ENCODE peak calls at places on chromosomes 1 and 21, in six cellular contexts. One of them, this sample, is unnamed.
A peak's percentile ranks its signal among the peaks of the same experiment; 100 is the strongest.

GRCh38 chr1:23865543-23865930 is 2.6 kb downstream of the FUCA1 start:
- DNase-seq in GM12878: peak; percentile 81
- DNase-seq in HepG2: no peak
- DNase-seq in K562: no peak
- DNase-seq in HCT116: peak; percentile 73
- DNase-seq in SK-N-SH: no peak
- DNase-seq in this sample: peak; percentile 29

GRCh38 chr1:202697038-202697437 is 13.2 kb downstream of the SYT2 start:
- DNase-seq in SK-N-SH: no peak
- DNase-seq in HCT116: no peak
- DNase-seq in K562: no peak
- DNase-seq in HepG2: peak; percentile 56
- DNase-seq in GM12878: no peak
- DNase-seq in this sample: no peak

GRCh38 chr1:35931424-35932157 is 686 bp downstream of the AGO3 start:
- DNase-seq in GM12878: no peak
- DNase-seq in SK-N-SH: peak; percentile 22
- DNase-seq in HepG2: peak; percentile 3
- DNase-seq in K562: no peak
- DNase-seq in HCT116: no peak
- DNase-seq in this sample: peak; percentile 15

GRCh38 chr1:155001438-155001687 is 1.2 kb upstream of the ZBTB7B start:
- DNase-seq in GM12878: no peak
- DNase-seq in K562: no peak
- DNase-seq in HCT116: no peak
- DNase-seq in HepG2: no peak
- DNase-seq in SK-N-SH: no peak
- DNase-seq in this sample: no peak

GRCh38 chr1:206470692-206471414 is 577 bp downstream of the IKBKE start:
- DNase-seq in HepG2: peak; percentile 68
- DNase-seq in SK-N-SH: no peak
- DNase-seq in GM12878: peak; percentile 68
- DNase-seq in HCT116: no peak
- DNase-seq in K562: no peak
- DNase-seq in this sample: peak; percentile 47

GRCh38 chr1:207308451-207309190 is 12.9 kb upstream of the CD55 start:
- DNase-seq in GM12878: no peak
- DNase-seq in HCT116: no peak
- DNase-seq in SK-N-SH: no peak
- DNase-seq in K562: no peak
- DNase-seq in HepG2: no peak
- DNase-seq in this sample: no peak

GRCh38 chr1:240284656-240285427 is 193.2 kb downstream of the FMN2 start:
- DNase-seq in HepG2: no peak
- DNase-seq in GM12878: no peak
- DNase-seq in HCT116: no peak
- DNase-seq in K562: no peak
- DNase-seq in SK-N-SH: no peak
- DNase-seq in this sample: no peak

GRCh38 chr1:31700468-31701136 is 3.2 kb downstream of the COL16A1 start:
- DNase-seq in HepG2: no peak
- DNase-seq in K562: no peak
- DNase-seq in HCT116: no peak
- DNase-seq in SK-N-SH: no peak
- DNase-seq in GM12878: no peak
- DNase-seq in this sample: no peak

GRCh38 chr21:14078746-14079375 is 131.9 kb downstream of the LIPI start:
- DNase-seq in SK-N-SH: no peak
- DNase-seq in HCT116: no peak
- DNase-seq in GM12878: no peak
- DNase-seq in K562: no peak
- DNase-seq in HepG2: no peak
- DNase-seq in this sample: no peak

GRCh38 chr1:201882665-201883132 is 6.0 kb upstream of the SHISA4 start:
- DNase-seq in HCT116: peak; percentile 71
- DNase-seq in GM12878: peak; percentile 7
- DNase-seq in SK-N-SH: no peak
- DNase-seq in K562: peak; percentile 57
- DNase-seq in HepG2: no peak
- DNase-seq in this sample: no peak

GRCh38 chr1:113904292-113904673 is 316 bp downstream of the AP4B1 start:
- DNase-seq in HepG2: no peak
- DNase-seq in SK-N-SH: peak; percentile 44
- DNase-seq in GM12878: no peak
- DNase-seq in HCT116: no peak
- DNase-seq in K562: peak; percentile 64
- DNase-seq in this sample: no peak

GRCh38 chr1:20057886-20058420 is 12.0 kb upstream of the PLA2G5 start:
- DNase-seq in GM12878: no peak
- DNase-seq in K562: no peak
- DNase-seq in HCT116: no peak
- DNase-seq in HepG2: no peak
- DNase-seq in SK-N-SH: no peak
- DNase-seq in this sample: no peak

GRCh38 chr21:17783003-17783402 is 36.2 kb downstream of the C21orf91 start:
- DNase-seq in GM12878: no peak
- DNase-seq in K562: no peak
- DNase-seq in HCT116: no peak
- DNase-seq in SK-N-SH: no peak
- DNase-seq in HepG2: no peak
- DNase-seq in this sample: no peak

GRCh38 chr1:18109756-18110597 is 2.4 kb downstream of the IGSF21 start:
- DNase-seq in GM12878: no peak
- DNase-seq in SK-N-SH: peak; percentile 80
- DNase-seq in HepG2: no peak
- DNase-seq in K562: peak; percentile 39
- DNase-seq in HCT116: no peak
- DNase-seq in this sample: peak; percentile 13

GRCh38 chr1:94542088-94542671 is 621 bp upstream of the F3 start:
- DNase-seq in HepG2: no peak
- DNase-seq in SK-N-SH: peak; percentile 62
- DNase-seq in HCT116: no peak
- DNase-seq in K562: no peak
- DNase-seq in GM12878: no peak
- DNase-seq in this sample: no peak

GRCh38 chr1:169527461-169528213 is 41.9 kb upstream of the SLC19A2 start:
- DNase-seq in HCT116: no peak
- DNase-seq in HepG2: no peak
- DNase-seq in K562: no peak
- DNase-seq in SK-N-SH: no peak
- DNase-seq in GM12878: no peak
- DNase-seq in this sample: no peak

GRCh38 chr1:1947493-1947892 is 28.4 kb upstream of the TMEM52 start:
- DNase-seq in SK-N-SH: no peak
- DNase-seq in K562: no peak
- DNase-seq in GM12878: no peak
- DNase-seq in HCT116: no peak
- DNase-seq in HepG2: no peak
- DNase-seq in this sample: no peak

GRCh38 chr1:221776495-221777413 is 34.9 kb upstream of the DUSP10 start:
- DNase-seq in K562: no peak
- DNase-seq in HCT116: no peak
- DNase-seq in HepG2: no peak
- DNase-seq in SK-N-SH: no peak
- DNase-seq in GM12878: peak; percentile 91
- DNase-seq in this sample: no peak

GRCh38 chr1:76269175-76269574 is 194.6 kb downstream of the ST6GALNAC3 start:
- DNase-seq in K562: no peak
- DNase-seq in HepG2: no peak
- DNase-seq in HCT116: no peak
- DNase-seq in GM12878: no peak
- DNase-seq in SK-N-SH: no peak
- DNase-seq in this sample: no peak

GRCh38 chr21:26117324-26117971 is 53.1 kb downstream of the APP start:
- DNase-seq in GM12878: no peak
- DNase-seq in HCT116: no peak
- DNase-seq in HepG2: no peak
- DNase-seq in K562: no peak
- DNase-seq in SK-N-SH: no peak
- DNase-seq in this sample: no peak

GRCh38 chr1:233326319-233326994 is 1.1 kb upstream of the MAP3K21 start:
- DNase-seq in K562: no peak
- DNase-seq in SK-N-SH: no peak
- DNase-seq in HepG2: no peak
- DNase-seq in HCT116: no peak
- DNase-seq in GM12878: no peak
- DNase-seq in this sample: no peak

GRCh38 chr1:37137018-37137417 is 102.7 kb upstream of the GRIK3 start:
- DNase-seq in GM12878: no peak
- DNase-seq in HepG2: no peak
- DNase-seq in SK-N-SH: no peak
- DNase-seq in K562: no peak
- DNase-seq in HCT116: no peak
- DNase-seq in this sample: no peak

GRCh38 chr1:117697220-117697781 is 91.5 kb downstream of the TENT5C start:
- DNase-seq in SK-N-SH: no peak
- DNase-seq in HepG2: no peak
- DNase-seq in K562: no peak
- DNase-seq in GM12878: no peak
- DNase-seq in HCT116: no peak
- DNase-seq in this sample: no peak

DNA sequence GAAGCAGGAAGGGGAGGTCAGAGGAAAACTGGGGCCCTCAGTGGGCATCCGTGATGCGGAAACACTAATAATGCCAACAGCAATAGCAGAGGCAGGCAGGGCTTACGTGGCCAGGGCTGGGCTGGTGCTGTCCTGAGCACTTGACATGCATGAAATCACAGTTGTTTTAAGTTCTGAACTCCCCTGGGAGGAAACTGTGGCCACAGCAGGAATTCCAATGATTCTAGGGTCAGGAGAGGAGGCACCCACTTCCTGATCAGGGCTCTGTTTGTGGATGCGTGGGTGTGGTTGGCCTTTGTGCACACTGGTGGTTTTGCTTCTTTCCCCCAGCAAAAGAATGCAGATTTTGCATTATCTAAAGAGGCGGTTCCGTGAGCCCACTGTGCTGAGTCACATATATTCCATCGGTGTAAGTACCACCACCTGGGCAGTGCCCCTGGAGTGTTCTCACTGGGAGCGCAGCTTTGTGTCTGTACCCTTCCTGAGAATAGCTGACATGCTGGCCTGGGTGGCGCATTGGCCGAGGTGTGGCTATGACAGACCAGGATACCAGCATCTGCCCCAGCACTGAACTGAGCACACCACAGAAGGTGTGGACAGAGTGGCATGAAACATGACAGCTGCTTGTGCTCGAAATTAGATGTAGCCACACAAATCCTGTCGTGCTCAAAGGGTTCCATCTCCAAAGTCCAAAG is 71.0 kb downstream of the PDE9A start:
- DNase-seq in SK-N-SH: no peak
- DNase-seq in GM12878: no peak
- DNase-seq in HepG2: peak; percentile 91
- DNase-seq in K562: no peak
- DNase-seq in HCT116: peak; percentile 89
- DNase-seq in this sample: no peak
- TF ChIP-seq JUND in SK-N-SH: no peak
- TF ChIP-seq JUND in GM12878: no peak
- TF ChIP-seq JUND in HepG2: no peak
- TF ChIP-seq JUND in K562: no peak
- TF ChIP-seq JUND in HCT116: no peak
- TF ChIP-seq JUND in this sample: no peak

DNA sequence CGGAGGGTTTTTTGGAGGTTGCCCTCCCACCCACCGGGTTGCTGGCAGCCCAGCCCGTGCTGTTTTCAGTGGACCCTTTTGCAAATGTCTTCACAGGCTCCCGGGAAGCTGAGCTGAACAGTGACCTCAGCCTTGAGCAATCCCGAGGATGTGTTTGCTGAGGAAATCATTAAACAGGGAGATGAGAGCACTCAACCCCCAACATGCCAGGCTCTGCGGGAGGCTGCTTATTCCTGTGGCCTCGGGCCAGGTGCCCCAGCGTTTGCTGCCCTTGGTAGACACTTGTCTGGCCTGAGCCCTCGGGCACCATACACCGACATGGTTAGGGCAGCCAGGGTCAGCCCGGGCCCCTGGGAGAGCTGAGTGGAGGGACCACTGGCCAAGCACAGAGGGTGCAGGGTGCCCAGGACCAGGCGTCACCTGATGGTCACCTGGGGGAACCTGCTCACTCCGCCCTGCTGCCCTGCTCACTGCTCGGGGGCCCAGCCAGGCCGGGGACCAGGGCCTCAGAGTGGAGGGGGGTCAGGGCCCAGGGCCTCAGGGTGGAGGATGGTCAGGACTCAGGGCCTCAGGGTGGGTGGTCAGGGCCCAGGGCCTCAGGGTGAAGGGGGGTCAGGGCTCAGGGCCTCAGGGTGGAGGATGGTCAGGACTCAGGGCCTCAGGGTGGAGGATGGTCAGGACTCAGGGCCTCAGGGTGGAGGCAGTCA is 42.5 kb upstream of the POFUT2 start:
- DNase-seq in GM12878: no peak
- DNase-seq in HCT116: no peak
- DNase-seq in HepG2: peak; percentile 89
- DNase-seq in K562: no peak
- DNase-seq in SK-N-SH: no peak
- DNase-seq in this sample: peak; percentile 69
- TF ChIP-seq JUND in GM12878: no peak
- TF ChIP-seq JUND in HCT116: no peak
- TF ChIP-seq JUND in HepG2: peak; percentile 90
- TF ChIP-seq JUND in K562: no peak
- TF ChIP-seq JUND in SK-N-SH: no peak
- TF ChIP-seq JUND in this sample: no peak

GRCh38 chr1:245356891-245357585 is 202.3 kb downstream of the KIF26B start:
- DNase-seq in K562: no peak
- DNase-seq in HCT116: no peak
- DNase-seq in HepG2: no peak
- DNase-seq in GM12878: no peak
- DNase-seq in SK-N-SH: no peak
- DNase-seq in this sample: no peak

GRCh38 chr1:245348626-245349025 is 193.8 kb downstream of the KIF26B start:
- DNase-seq in HCT116: no peak
- DNase-seq in K562: no peak
- DNase-seq in GM12878: no peak
- DNase-seq in HepG2: no peak
- DNase-seq in SK-N-SH: no peak
- DNase-seq in this sample: no peak

GRCh38 chr1:245353411-245353810 is 198.6 kb downstream of the KIF26B start:
- DNase-seq in SK-N-SH: no peak
- DNase-seq in HepG2: no peak
- DNase-seq in K562: no peak
- DNase-seq in GM12878: no peak
- DNase-seq in HCT116: no peak
- DNase-seq in this sample: no peak

GRCh38 chr1:245353915-245354775 is 199.4 kb downstream of the KIF26B start:
- DNase-seq in SK-N-SH: no peak
- DNase-seq in HCT116: no peak
- DNase-seq in HepG2: no peak
- DNase-seq in GM12878: no peak
- DNase-seq in K562: no peak
- DNase-seq in this sample: no peak
- TF ChIP-seq JUND in SK-N-SH: no peak
- TF ChIP-seq JUND in HCT116: no peak
- TF ChIP-seq JUND in HepG2: no peak
- TF ChIP-seq JUND in GM12878: no peak
- TF ChIP-seq JUND in K562: no peak
- TF ChIP-seq JUND in this sample: no peak

DNA sequence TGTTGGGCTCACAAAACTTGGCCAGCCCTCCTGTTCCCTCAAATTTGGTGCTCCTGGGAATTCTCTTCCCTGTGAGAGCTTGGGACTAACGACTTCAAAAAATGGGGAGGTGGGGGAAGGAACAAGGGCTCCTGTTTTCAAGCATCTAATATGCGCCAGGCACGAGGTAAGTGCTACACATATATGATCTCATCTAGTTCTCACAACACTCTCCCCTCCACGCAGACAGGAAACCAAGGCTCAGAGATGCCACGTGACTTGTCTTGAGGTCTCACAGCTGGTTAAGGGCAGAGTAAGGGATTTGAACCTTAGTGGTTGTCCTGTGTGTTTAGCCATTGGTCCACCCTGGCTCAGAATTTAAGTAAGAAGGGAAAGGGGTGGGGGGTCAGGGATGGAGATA is 125.9 kb downstream of the DMRTB1 start:
- DNase-seq in HepG2: no peak
- DNase-seq in GM12878: peak; percentile 3
- DNase-seq in HCT116: no peak
- DNase-seq in K562: no peak
- DNase-seq in SK-N-SH: no peak
- DNase-seq in this sample: no peak
- TF ChIP-seq JUND in HepG2: no peak
- TF ChIP-seq JUND in GM12878: no peak
- TF ChIP-seq JUND in HCT116: no peak
- TF ChIP-seq JUND in K562: no peak
- TF ChIP-seq JUND in SK-N-SH: no peak
- TF ChIP-seq JUND in this sample: no peak

This sample was measured in T47D.